ENCODE peak calls at places on chromosomes 5 and 9, in eight cellular contexts. One of them, this sample, is unnamed.

GRCh38 chr9:91101598-91102168 is 260.0 kb downstream of the AUH start:
- DNase-seq in tibial artery: no peak
- DNase-seq in activated T-cell treated with anti-CD3 and anti-CD28 coated beads, Interleukin-2, amount 50 U/mL, for 1 hour: peak
- DNase-seq in left lobe of liver: no peak
- DNase-seq in astrocyte: no peak
- DNase-seq in NCI-H1092 treated with DMSO at 0.1 percent for 48 hours: no peak
- DNase-seq in left lung: no peak
- DNase-seq in COR-L47: no peak
- DNase-seq in this sample: no peak

GRCh38 chr5:133612021-133612860 is at the start of gene FSTL4:
- DNase-seq in tibial artery: no peak
- DNase-seq in left lobe of liver: peak
- DNase-seq in NCI-H1092 treated with DMSO at 0.1 percent for 48 hours: peak
- DNase-seq in astrocyte: no peak
- DNase-seq in COR-L47: peak
- DNase-seq in activated T-cell treated with anti-CD3 and anti-CD28 coated beads, Interleukin-2, amount 50 U/mL, for 1 hour: peak
- DNase-seq in left lung: peak
- DNase-seq in this sample: peak

GRCh38 chr9:26369096-26369495 is 523.5 kb downstream of the CAAP1 start:
- DNase-seq in astrocyte: no peak
- DNase-seq in left lobe of liver: no peak
- DNase-seq in NCI-H1092 treated with DMSO at 0.1 percent for 48 hours: no peak
- DNase-seq in activated T-cell treated with anti-CD3 and anti-CD28 coated beads, Interleukin-2, amount 50 U/mL, for 1 hour: no peak
- DNase-seq in left lung: no peak
- DNase-seq in tibial artery: no peak
- DNase-seq in COR-L47: no peak
- DNase-seq in this sample: no peak

GRCh38 chr9:91162311-91162710 is 199.4 kb downstream of the AUH start:
- DNase-seq in activated T-cell treated with anti-CD3 and anti-CD28 coated beads, Interleukin-2, amount 50 U/mL, for 1 hour: no peak
- DNase-seq in tibial artery: peak
- DNase-seq in COR-L47: no peak
- DNase-seq in NCI-H1092 treated with DMSO at 0.1 percent for 48 hours: no peak
- DNase-seq in left lung: no peak
- DNase-seq in astrocyte: peak
- DNase-seq in left lobe of liver: no peak
- DNase-seq in this sample: no peak

GRCh38 chr5:114311943-114312342 is 49.9 kb upstream of the KCNN2 start:
- DNase-seq in tibial artery: no peak
- DNase-seq in left lung: no peak
- DNase-seq in COR-L47: no peak
- DNase-seq in astrocyte: no peak
- DNase-seq in NCI-H1092 treated with DMSO at 0.1 percent for 48 hours: no peak
- DNase-seq in activated T-cell treated with anti-CD3 and anti-CD28 coated beads, Interleukin-2, amount 50 U/mL, for 1 hour: no peak
- DNase-seq in left lobe of liver: no peak
- DNase-seq in this sample: no peak

GRCh38 chr9:83007521-83008300 is 55.2 kb downstream of the RASEF start:
- DNase-seq in left lobe of liver: no peak
- DNase-seq in left lung: peak
- DNase-seq in activated T-cell treated with anti-CD3 and anti-CD28 coated beads, Interleukin-2, amount 50 U/mL, for 1 hour: no peak
- DNase-seq in NCI-H1092 treated with DMSO at 0.1 percent for 48 hours: no peak
- DNase-seq in COR-L47: no peak
- DNase-seq in tibial artery: no peak
- DNase-seq in astrocyte: no peak
- DNase-seq in this sample: no peak

GRCh38 chr5:102130386-102130785 is 165.7 kb downstream of the SLCO4C1 start:
- DNase-seq in activated T-cell treated with anti-CD3 and anti-CD28 coated beads, Interleukin-2, amount 50 U/mL, for 1 hour: no peak
- DNase-seq in left lung: no peak
- DNase-seq in tibial artery: no peak
- DNase-seq in NCI-H1092 treated with DMSO at 0.1 percent for 48 hours: no peak
- DNase-seq in COR-L47: no peak
- DNase-seq in left lobe of liver: no peak
- DNase-seq in astrocyte: no peak
- DNase-seq in this sample: no peak

GRCh38 chr9:85471791-85472190 is 270.0 kb downstream of the AGTPBP1 start:
- DNase-seq in NCI-H1092 treated with DMSO at 0.1 percent for 48 hours: no peak
- DNase-seq in activated T-cell treated with anti-CD3 and anti-CD28 coated beads, Interleukin-2, amount 50 U/mL, for 1 hour: no peak
- DNase-seq in astrocyte: no peak
- DNase-seq in left lung: no peak
- DNase-seq in COR-L47: no peak
- DNase-seq in left lobe of liver: no peak
- DNase-seq in tibial artery: no peak
- DNase-seq in this sample: no peak

GRCh38 chr5:84248013-84248412 is 136.7 kb downstream of the EDIL3 start:
- DNase-seq in left lobe of liver: no peak
- DNase-seq in astrocyte: peak
- DNase-seq in COR-L47: no peak
- DNase-seq in activated T-cell treated with anti-CD3 and anti-CD28 coated beads, Interleukin-2, amount 50 U/mL, for 1 hour: no peak
- DNase-seq in tibial artery: no peak
- DNase-seq in NCI-H1092 treated with DMSO at 0.1 percent for 48 hours: no peak
- DNase-seq in left lung: no peak
- DNase-seq in this sample: no peak

GRCh38 chr9:136438909-136439549 is 616 bp downstream of the INPP5E start:
- DNase-seq in COR-L47: peak
- DNase-seq in left lobe of liver: no peak
- DNase-seq in tibial artery: no peak
- DNase-seq in activated T-cell treated with anti-CD3 and anti-CD28 coated beads, Interleukin-2, amount 50 U/mL, for 1 hour: peak
- DNase-seq in astrocyte: no peak
- DNase-seq in NCI-H1092 treated with DMSO at 0.1 percent for 48 hours: no peak
- DNase-seq in left lung: peak
- DNase-seq in this sample: peak

This sample was measured in BE2C.